ENCODE peak calls at places on chromosomes 7 and 10, in four cellular contexts. S is suprapubic skin, W is lower lobe of right lung, D is psoas muscle. U is an unnamed sample. For H3K4me1, the result is how much of the 10 kb centered on the place peaks cover.

GRCh38 chr10:75071756-75072155 is 39.7 kb upstream of the SAMD8 start:
- DNase-seq in S (no peak), W (no peak), D (no peak), U (no peak)

GRCh38 chr10:48684792-48685651 is at the start of gene WDFY4:
- DNase-seq in W (peak), D (no peak), S (no peak), U (no peak)

GRCh38 chr10:85794553-85794952 is 572.0 kb downstream of the GRID1 start:
- DNase-seq in D (no peak), S (no peak), W (no peak), U (no peak)

GRCh38 chr10:36608251-36608650 is 517.1 kb upstream of the ANKRD30A start:
- DNase-seq in W (no peak), S (no peak), D (no peak), U (no peak)

GRCh38 chr10:64503429-64503828 is 982.2 kb downstream of the REEP3 start:
- DNase-seq in W (no peak), S (no peak), D (no peak), U (no peak)

GRCh38 chr7:156590212-156590611 is 50.4 kb upstream of the RNF32 start:
- DNase-seq in W (no peak), S (no peak), D (no peak), U (no peak)

GRCh38 chr7:19024261-19024660 is 93.2 kb downstream of the TWIST1 start:
- DNase-seq in D (no peak), S (no peak), W (no peak), U (no peak)

GRCh38 chr10:61943699-61944444 is 42.4 kb downstream of the ARID5B start:
- DNase-seq in D (no peak), S (no peak), W (no peak), U (no peak)

GRCh38 chr7:133887459-133887858 is 239.7 kb upstream of the LRGUK start:
- DNase-seq in W (no peak), D (no peak), S (no peak), U (no peak)

GRCh38 chr7:122311719-122312118 is 7.2 kb upstream of the FEZF1 start:
- DNase-seq in S (no peak), W (no peak), D (no peak), U (no peak)

GRCh38 chr7:108201766-108202165 is 71.6 kb upstream of the LAMB4 start:
- DNase-seq in D (no peak), W (no peak), S (no peak), U (no peak)

GRCh38 chr10:119817991-119818888 is 54.4 kb downstream of the MCMBP start:
- DNase-seq in W (peak), D (peak), S (peak), U (peak)

GRCh38 chr7:41885748-41886147 is 182.9 kb upstream of the INHBA start:
- DNase-seq in S (no peak), D (no peak), W (no peak), U (no peak)

GRCh38 chr10:70832236-70832635 is 16.5 kb downstream of the SGPL1 start:
- DNase-seq in W (no peak), D (no peak), S (no peak), U (no peak)

GRCh38 chr7:19558527-19558926 is 150.3 kb downstream of the POLR1F start:
- DNase-seq in S (no peak), D (no peak), W (no peak), U (no peak)

GRCh38 chr7:147443942-147444341 is 1146.6 kb upstream of the C7orf33 start:
- DNase-seq in D (no peak), W (no peak), S (no peak), U (no peak)

GRCh38 chr7:30980194-30980593 is 16.4 kb downstream of the GHRHR start:
- DNase-seq in S (no peak), W (no peak), D (no peak), U (no peak)

GRCh38 chr7:85191383-85191782 is 4.5 kb upstream of the SEMA3D start:
- DNase-seq in W (no peak), D (no peak), S (no peak), U (no peak)

GRCh38 chr7:25216837-25217236 is 11.4 kb downstream of the NPVF start:
- DNase-seq in D (no peak), S (no peak), W (no peak), U (no peak)

GRCh38 chr10:67612577-67613537 is 83.1 kb downstream of the CTNNA3 start:
- DNase-seq in W (no peak), D (no peak), S (no peak), U (no peak)

GRCh38 chr10:96614515-96614914 is 27.7 kb upstream of the TM9SF3 start:
- DNase-seq in S (no peak), D (no peak), W (no peak), U (no peak)

GRCh38 chr10:58810751-58811150 is 298.1 kb downstream of the BICC1 start:
- DNase-seq in S (no peak), W (no peak), D (no peak), U (no peak)

GRCh38 chr10:112250555-112250954 is 32.6 kb upstream of the TECTB start:
- DNase-seq in S (no peak), D (no peak), W (no peak), U (no peak)

GRCh38 chr7:74256446-74257408 is 2.5 kb upstream of the RFC2 start:
- DNase-seq in W (no peak), D (no peak), S (no peak), U (no peak)

GRCh38 chr10:21172774-21173432 is 275.8 kb upstream of the NEBL start:
- DNase-seq in W (peak), D (peak), S (no peak), U (no peak)

GRCh38 chr7:128946936-128947830 is 9.5 kb downstream of the IRF5 start:
- DNase-seq in D (no peak), S (no peak), W (no peak), U (no peak)

GRCh38 chr10:120732643-120733313 is 118.4 kb upstream of the WDR11 start:
- DNase-seq in D (no peak), W (no peak), S (no peak), U (no peak)

GRCh38 chr7:118041336-118041878 is 142.6 kb upstream of the LSM8 start:
- DNase-seq in D (no peak), S (no peak), W (no peak), U (no peak)

GRCh38 chr7:158278745-158279320 is 308.8 kb downstream of the PTPRN2 start:
- DNase-seq in S (no peak), W (no peak), D (no peak), U (no peak)

GRCh38 chr7:155283565-155284194 is 14.0 kb upstream of the INSIG1 start:
- DNase-seq in D (no peak), S (no peak), W (no peak), U (no peak)

GRCh38 chr7:34091330-34091917 is 186.1 kb downstream of the BMPER start:
- DNase-seq in D (peak), W (no peak), S (no peak), U (no peak)

GRCh38 chr7:25731035-25731880 is 420.7 kb upstream of the NFE2L3 start:
- DNase-seq in W (no peak), D (no peak), S (no peak), U (no peak)

GRCh38 chr7:112930787-112931186 is 140.6 kb upstream of the TMEM168 start:
- DNase-seq in S (no peak), D (no peak), W (no peak), U (no peak)

GRCh38 chr7:9776900-9777299 is 1196.8 kb upstream of the PHF14 start:
- DNase-seq in W (no peak), S (no peak), D (no peak), U (no peak)

GRCh38 chr7:43033369-43033768 is 79.1 kb upstream of the HECW1 start:
- DNase-seq in W (no peak), S (no peak), D (no peak), U (no peak)

DNA sequence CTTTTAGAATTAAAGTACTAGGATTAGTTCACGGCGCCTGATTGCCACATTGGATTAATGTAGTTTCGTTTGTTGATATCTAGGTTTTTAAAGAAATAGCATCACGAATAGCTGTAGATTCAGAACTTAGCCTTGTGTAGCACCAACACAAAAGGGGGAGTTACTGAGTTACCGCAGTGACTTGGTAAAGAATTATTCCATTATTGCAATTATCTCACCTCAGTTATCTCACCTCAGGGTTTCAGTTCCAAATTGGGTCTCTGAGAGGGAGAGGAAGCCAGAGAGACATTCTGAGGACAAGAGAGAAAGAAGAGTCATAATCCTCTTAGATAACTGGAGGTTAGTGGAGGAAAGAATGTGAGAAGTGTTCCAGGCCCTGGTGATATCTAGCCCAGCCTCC is 84.3 kb upstream of the HECW1 start:
- DNase-seq in W (no peak), S (no peak), D (no peak), U (no peak)
- H3K27ac ChIP-seq in W (no peak), S (no peak), D (no peak), U (no peak)

DNA sequence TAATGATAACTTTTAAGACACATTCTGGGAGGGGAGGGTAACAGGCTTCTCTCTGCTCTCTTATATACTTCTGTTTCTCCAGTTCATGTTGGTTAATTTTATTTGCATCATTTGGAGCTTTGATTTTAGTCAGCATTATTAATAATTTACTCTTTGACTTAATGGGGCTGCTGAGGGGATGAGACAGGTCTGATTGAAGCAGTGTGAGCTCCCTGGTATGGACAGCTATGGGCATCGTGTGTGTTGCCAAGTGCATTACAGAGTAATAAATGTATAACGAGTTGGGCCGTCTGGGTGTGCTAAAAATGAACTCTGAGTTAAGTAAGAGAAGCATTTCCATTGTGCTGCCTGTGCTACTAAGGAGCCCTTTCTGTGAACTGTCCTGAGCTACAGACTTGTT is 31.7 kb upstream of the IKZF1 start:
- DNase-seq in D (no peak), W (no peak), S (no peak), U (no peak)
- H3K4me1 ChIP-seq in D (under half), W (under half), S (under half), U (under half)

GRCh38 chr7:140983802-140984201 is 30.9 kb downstream of the MRPS33 start:
- DNase-seq in W (no peak), S (no peak), D (no peak), U (no peak)
- TF ChIP-seq CTCF in W (no peak), S (no peak), D (no peak), U (no peak)

DNA sequence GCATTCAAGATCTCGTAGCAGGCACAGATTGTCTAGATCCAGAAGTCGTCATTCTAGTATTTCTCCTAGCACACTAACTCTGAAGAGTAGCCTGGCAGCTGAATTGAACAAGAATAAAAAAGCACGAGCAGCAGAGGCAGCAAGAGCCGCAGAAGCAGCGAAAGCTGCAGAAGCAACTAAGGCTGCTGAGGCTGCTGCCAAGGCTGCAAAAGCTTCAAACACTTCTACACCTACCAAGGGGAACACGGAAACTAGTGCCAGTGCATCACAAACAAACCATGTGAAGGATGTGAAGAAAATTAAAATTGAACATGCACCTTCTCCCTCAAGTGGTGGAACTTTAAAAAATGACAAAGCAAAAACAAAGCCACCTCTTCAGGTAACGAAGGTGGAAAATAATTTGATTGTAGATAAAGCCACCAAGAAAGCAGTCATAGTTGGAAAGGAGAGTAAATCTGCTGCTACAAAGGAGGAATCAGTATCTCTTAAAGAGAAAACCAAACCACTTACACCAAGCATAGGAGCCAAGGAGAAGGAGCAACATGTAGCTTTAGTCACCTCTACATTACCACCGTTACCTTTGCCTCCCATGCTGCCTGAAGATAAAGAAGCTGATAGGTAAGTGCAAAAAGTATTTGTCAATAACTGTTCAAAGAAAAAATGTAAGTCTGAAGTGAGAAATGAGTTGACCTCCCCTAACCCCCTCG is 37.7 kb downstream of the CDK13 start:
- DNase-seq in W (no peak), D (no peak), S (no peak), U (no peak)
- H3K27ac ChIP-seq in W (no peak), D (no peak), S (no peak), U (no peak)

U was measured in left ventricle myocardium inferior.